ENCODE peak calls at places on chromosome 19, in seven cellular contexts. N is pancreas, G is H1, M is astrocyte of the cerebellum, J is fibroblast of lung, Z is mucosa of descending colon, K is PC-3. C is an unnamed sample.

GRCh38 chr19:7137120-7137519 is 67.6 kb downstream of the ZNF557 start:
- DNase-seq in N (no peak), G (no peak), K (no peak), Z (no peak), J (no peak), M (no peak), C (no peak)

GRCh38 chr19:48806818-48807589 is 3.8 kb downstream of the BCAT2 start:
- DNase-seq in M (no peak), K (peak), Z (peak), G (no peak), N (no peak), J (peak), C (no peak)

GRCh38 chr19:50242586-50242985 is 39.2 kb downstream of the MYH14 start:
- DNase-seq in K (no peak), G (no peak), J (peak), Z (no peak), M (no peak), N (no peak), C (no peak)

GRCh38 chr19:54431255-54431838 is 16.1 kb downstream of the TTYH1 start:
- DNase-seq in M (no peak), J (peak), Z (no peak), G (no peak), K (peak), N (peak), C (no peak)

GRCh38 chr19:39568604-39569003 is 28.6 kb upstream of the EID2 start:
- DNase-seq in G (no peak), K (peak), M (no peak), J (peak), Z (no peak), N (no peak), C (no peak)

GRCh38 chr19:14577885-14578427 is 4.9 kb upstream of the CLEC17A start:
- DNase-seq in G (no peak), N (no peak), Z (no peak), J (no peak), M (no peak), K (peak), C (no peak)

GRCh38 chr19:19169236-19170052 is 619 bp downstream of the MEF2B start:
- DNase-seq in M (no peak), Z (no peak), J (no peak), N (no peak), K (no peak), G (no peak), C (no peak)

GRCh38 chr19:44002212-44002565 is 568 bp upstream of the ZNF230 start:
- DNase-seq in M (no peak), N (no peak), Z (no peak), J (no peak), K (no peak), G (no peak), C (no peak)

GRCh38 chr19:20787766-20788165 is 11.7 kb downstream of the ZNF66 start:
- DNase-seq in J (peak), K (no peak), G (no peak), M (no peak), N (no peak), Z (no peak), C (no peak)

GRCh38 chr19:30498707-30499106 is 126.5 kb downstream of the ZNF536 start:
- DNase-seq in M (no peak), Z (no peak), J (no peak), K (no peak), N (no peak), G (peak), C (no peak)
- TF ChIP-seq CTCF in M (no peak), Z (no peak), J (no peak), K (no peak), N (no peak), G (peak), C (no peak)

DNA sequence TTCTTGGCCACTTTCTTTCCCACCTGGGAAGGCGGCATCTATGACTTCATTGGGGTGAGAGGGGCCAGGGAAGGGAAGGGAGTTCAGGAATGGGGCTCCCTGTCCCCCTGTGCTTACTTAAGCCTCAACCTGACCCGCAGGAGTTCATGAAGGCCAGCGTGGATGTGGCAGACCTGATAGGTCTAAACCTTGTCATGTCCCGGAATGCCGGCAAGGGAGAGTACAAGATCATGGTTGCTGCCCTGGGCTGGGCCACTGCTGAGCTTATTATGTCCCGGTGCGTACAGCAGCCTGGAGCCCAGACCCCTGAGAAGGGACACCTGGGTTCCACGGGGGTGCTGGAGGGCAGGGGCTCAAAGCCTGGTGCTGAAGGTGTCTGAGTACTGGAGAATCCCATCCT is 1.1 kb downstream of the TMEM147 start:
- DNase-seq in M (no peak), G (no peak), Z (no peak), N (no peak), K (no peak), J (no peak), C (no peak)
- H3K4me3 ChIP-seq in M (peak), G (peak), Z (no peak), N (peak), K (peak), J (peak), C (peak)

DNA sequence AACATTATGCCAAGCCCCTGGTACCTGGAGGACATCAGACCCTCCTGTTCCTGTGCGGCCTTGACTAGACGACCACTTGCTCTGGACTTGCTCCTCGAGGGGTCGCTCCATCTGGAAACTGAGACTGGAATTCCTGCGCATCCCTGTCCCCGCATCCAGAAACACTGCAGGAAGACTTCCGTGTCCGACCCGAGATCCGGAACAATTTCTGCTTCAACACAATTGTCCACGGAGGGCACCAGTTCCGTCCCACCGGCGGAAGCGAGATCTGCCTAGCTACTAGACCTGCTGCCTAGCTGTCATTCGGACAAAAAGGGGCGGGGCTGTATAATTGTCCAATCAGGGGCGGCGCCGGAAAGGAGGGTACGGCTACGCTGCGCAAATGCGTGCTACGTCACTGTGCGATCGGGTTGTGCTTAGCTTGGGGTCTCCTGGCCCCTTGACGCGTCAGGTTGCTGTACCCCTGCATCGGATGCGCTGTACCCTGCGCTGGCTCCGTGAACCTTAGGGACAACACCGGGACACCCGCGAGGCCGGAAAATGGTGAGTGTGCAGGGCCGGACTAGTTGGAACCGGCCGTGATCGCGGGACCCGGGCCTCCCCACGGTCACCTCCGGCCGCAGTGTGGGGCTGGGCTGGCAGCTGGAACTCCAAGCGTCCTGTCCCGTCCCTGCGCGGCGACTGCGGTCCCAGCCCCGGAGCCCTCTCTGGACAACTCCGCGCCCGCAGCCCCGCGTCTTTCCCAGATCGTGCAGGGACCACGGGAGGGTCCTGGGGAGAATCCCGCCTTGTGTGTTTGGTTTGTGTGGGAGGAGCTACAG is at the start of the genes ZNF490 and ZNF791:
- DNase-seq in G (peak), K (peak), Z (peak), M (peak), J (peak), N (peak), C (peak)
- TF ChIP-seq CTCF in G (peak), K (peak), Z (peak), M (peak), J (no peak), N (no peak), C (no peak)

GRCh38 chr19:13024958-13025653 is 29.8 kb downstream of the NFIX start:
- DNase-seq in G (no peak), Z (peak), N (no peak), J (peak), K (peak), M (no peak), C (no peak)

GRCh38 chr19:13022859-13023636 is 27.8 kb downstream of the NFIX start:
- DNase-seq in Z (peak), J (peak), K (peak), N (no peak), G (no peak), M (peak), C (peak)

GRCh38 chr19:13023666-13024065 is 28.4 kb downstream of the NFIX start:
- DNase-seq in N (no peak), M (no peak), J (peak), Z (no peak), G (no peak), K (peak), C (no peak)

GRCh38 chr19:13025819-13026477 is 30.7 kb downstream of the NFIX start:
- DNase-seq in M (no peak), J (no peak), K (no peak), G (no peak), N (no peak), Z (no peak), C (no peak)

DNA sequence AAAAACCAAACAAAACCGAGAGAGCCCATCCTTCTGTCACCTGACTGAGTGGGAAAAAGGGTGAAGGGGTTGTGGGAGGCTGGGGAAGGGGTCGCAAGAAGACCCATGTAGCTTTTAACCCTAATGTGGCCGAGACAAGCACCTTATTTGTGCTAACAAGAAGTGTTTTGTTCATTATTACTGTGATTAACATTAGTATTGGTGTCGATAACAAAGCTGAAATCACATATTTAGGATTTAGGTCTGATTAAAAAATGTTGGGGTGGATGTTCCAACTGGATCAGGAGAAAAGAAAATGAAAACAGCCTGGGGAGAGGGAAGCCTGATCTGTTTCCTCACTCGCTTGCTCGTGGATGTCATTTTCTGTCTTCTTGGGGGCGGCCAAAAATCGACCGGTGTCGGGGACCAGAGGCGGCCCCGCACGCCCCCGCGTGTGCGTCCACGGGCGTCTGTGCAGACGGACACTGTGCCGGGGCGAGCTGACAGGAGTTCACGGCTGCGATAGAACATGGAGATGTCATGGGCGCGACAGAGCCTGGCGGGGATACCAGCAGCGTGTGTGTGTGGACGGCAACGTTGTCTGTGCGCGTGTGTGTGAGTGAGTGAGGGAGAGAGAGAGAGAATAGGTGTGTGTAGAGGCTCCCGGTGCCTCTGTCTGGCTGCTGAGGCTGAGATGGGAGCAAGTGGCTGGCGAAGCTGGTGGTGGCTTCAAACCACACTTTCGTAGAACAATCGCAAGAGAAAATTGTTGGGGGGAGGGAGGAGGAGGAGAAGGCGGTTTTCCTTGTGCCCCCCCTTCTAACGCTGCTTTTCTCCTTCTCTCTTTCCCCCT is 29.1 kb downstream of the NFIX start:
- DNase-seq in Z (peak), G (no peak), M (no peak), N (no peak), J (peak), K (peak), C (no peak)
- H3K4me3 ChIP-seq in Z (no peak), G (no peak), M (peak), N (no peak), J (peak), K (peak), C (peak)

DNA sequence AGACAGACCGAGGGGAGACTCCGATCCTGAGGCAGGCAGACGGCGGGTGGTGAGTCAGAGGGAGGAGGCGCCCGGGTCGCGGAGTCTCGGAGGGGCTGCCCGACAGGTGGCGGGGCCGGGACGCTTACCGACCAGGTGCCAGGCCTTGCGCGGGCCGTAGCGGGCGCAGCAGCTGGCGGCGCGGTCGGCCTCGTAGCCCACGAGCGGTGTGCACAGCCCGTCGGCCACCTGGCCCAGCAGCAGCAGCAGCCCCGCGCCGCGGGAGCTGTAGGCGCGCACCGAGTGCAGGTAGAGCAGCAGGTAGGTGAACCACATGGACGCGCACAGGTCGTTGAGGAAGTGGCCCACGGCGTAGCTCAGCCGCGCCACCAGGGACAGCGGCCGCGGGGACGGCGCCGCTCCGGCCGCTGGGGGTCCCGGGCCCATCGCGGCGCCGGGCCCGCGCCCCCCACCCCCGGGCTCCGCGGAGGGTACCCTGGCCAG is 367 bp downstream of the MFSD12 start:
- DNase-seq in M (no peak), Z (peak), N (peak), K (peak), J (peak), G (no peak), C (no peak)
- TF ChIP-seq CTCF in M (no peak), Z (no peak), N (no peak), K (no peak), J (no peak), G (no peak), C (no peak)

DNA sequence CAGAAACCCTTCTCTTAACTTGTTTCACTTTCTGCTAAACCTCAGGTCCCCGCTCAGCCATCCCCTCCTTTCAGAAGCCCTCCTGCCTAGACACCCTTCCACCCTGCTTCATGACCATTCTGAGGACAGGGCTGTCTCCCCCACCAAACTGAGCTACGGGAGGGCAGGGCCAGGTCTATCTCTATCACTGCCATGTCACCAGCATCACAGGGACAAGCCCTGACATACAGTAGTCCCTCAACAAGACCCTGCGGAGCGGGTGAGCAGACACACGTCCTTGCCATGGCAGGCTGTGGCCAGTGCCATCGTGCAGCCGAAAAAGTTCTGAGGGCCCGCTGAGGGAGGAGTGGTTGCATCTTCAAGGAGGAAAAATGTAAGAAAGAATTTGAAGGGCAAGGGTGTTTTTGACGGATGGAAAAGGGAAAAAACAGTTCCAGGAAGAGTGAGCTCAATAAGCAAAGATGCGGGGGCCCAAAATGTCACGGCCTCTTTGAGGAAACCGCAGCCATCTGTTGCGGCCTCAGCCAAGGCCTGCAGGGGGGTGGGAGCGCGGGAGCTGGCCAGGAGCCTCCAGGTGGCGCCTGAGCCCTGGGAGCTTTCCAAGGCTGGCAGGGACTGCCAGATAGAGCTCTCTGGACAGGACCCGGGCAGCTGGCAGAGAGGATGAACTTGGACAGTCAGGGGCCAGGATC is 8.1 kb downstream of the PTGIR start:
- DNase-seq in G (no peak), J (peak), N (peak), M (no peak), Z (peak), K (peak), C (no peak)
- H3K4me3 ChIP-seq in G (no peak), J (no peak), N (no peak), M (no peak), Z (no peak), K (no peak), C (no peak)

DNA sequence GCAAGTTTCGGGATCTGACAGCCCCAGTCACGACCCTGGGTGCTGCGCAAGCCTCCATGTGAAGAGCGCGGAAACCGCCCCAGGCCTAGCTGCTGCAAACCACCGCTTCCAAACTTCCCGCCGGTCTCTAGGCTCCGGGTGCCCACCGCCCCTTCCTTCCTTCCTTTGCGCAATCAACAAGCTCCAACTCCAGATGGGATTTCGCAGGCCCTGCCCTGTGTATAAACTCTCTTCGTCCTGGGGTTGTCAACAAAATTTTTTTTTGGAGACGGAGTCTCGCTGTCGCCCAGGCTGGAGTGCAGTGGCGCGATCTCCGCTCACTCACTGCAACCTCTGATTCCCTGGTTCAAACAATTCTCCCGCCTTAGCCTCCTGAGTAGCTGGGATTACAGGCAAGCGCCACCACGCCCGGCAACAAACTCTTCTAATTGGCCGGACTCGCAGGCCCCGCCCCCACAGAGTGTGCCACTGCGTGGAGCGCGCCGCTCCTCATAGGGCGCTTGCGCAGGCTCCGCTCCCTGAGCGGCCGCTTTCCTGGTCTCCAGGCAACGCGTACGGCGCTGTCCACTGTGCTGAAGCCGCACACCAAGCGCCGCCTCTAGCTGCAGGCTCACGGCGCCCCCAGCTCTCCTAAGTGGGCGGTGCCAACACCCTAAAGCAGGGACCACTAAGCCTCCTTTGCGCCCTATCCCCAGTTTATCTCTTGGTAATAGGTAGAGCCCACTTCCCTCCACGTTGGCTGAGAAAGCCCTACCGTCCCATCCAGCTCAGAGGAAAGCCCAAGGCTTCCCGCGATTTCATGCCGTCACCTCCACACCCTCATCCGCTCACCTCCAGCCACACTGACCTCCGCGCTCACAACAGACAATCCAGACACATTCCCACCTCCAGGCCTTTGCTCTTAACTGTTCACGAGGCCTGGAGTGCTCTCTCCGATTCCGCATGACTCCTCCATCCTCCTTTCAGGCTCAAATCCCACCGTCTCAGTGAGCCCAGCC is 5.5 kb upstream of the QTRT1 start:
- DNase-seq in G (peak), Z (peak), J (peak), K (peak), M (peak), N (peak), C (no peak)
- TF ChIP-seq CTCF in G (no peak), Z (no peak), J (no peak), K (no peak), M (no peak), N (no peak), C (no peak)

GRCh38 chr19:40690699-40691420 is 409 bp upstream of the NUMBL start:
- DNase-seq in N (peak), K (peak), J (peak), G (peak), Z (peak), M (peak), C (no peak)

GRCh38 chr19:40693150-40693788 is 2.8 kb upstream of the NUMBL start:
- DNase-seq in N (no peak), G (no peak), J (no peak), K (no peak), Z (no peak), M (no peak), C (no peak)

GRCh38 chr19:40690050-40690698 is at the start of gene NUMBL:
- DNase-seq in J (no peak), G (no peak), M (no peak), N (no peak), K (no peak), Z (no peak), C (no peak)

GRCh38 chr19:40692212-40692551 is 1.7 kb upstream of the NUMBL start:
- DNase-seq in G (no peak), Z (no peak), K (no peak), M (no peak), N (no peak), J (no peak), C (no peak)

GRCh38 chr19:40691421-40692211 is 1.2 kb upstream of the NUMBL start:
- DNase-seq in G (no peak), J (peak), Z (peak), N (no peak), M (no peak), K (no peak), C (no peak)
- H3K4me3 ChIP-seq in G (no peak), J (no peak), Z (no peak), N (no peak), M (no peak), K (peak), C (no peak)

GRCh38 chr19:42081584-42082258 is 5.8 kb downstream of the ZNF574 start:
- DNase-seq in M (peak), J (peak), Z (no peak), K (peak), N (no peak), G (no peak), C (no peak)
- TF ChIP-seq CTCF in M (peak), J (peak), Z (no peak), K (peak), N (peak), G (peak), C (peak)